ENCODE peak calls at places on chromosomes 1 and 21, in seven cellular contexts. Z, A, L, K, U, Y and F are unnamed samples.

GRCh38 chr1:246724725-246725095 is 501 bp downstream of the SCCPDH start:
- DNase-seq in A (no peak), Y (peak), L (no peak), Z (no peak), K (no peak), U (peak), F (peak)

GRCh38 chr1:228782662-228783414 is 47.6 kb downstream of the RHOU start:
- DNase-seq in Z (no peak), U (peak), A (peak), K (peak), Y (peak), L (no peak), F (no peak)

GRCh38 chr1:10687782-10688408 is 108.6 kb downstream of the CASZ1 start:
- DNase-seq in Y (no peak), A (peak), K (no peak), L (no peak), U (peak), Z (no peak), F (no peak)

GRCh38 chr1:27561126-27561899 is 42.6 kb downstream of the AHDC1 start:
- DNase-seq in A (no peak), K (peak), Z (no peak), U (no peak), L (no peak), Y (no peak), F (peak)

GRCh38 chr1:160519542-160520435 is 3.3 kb downstream of the SLAMF6 start:
- DNase-seq in K (no peak), U (no peak), Y (no peak), A (no peak), Z (no peak), L (no peak), F (no peak)

GRCh38 chr1:222202831-222203230 is 345.1 kb downstream of the HHIPL2 start:
- DNase-seq in Y (no peak), Z (no peak), U (no peak), L (no peak), A (no peak), K (no peak), F (no peak)

GRCh38 chr1:54649130-54649898 is 7.7 kb downstream of the MROH7 start:
- DNase-seq in K (no peak), U (no peak), Z (no peak), A (no peak), L (no peak), Y (no peak), F (no peak)

GRCh38 chr1:21238141-21238800 is 52.0 kb downstream of the ECE1 start:
- DNase-seq in A (no peak), U (no peak), L (no peak), Y (peak), Z (no peak), K (no peak), F (no peak)

GRCh38 chr1:150973826-150974579 is 632 bp downstream of the CERS2 start:
- DNase-seq in Z (peak), K (peak), L (no peak), Y (no peak), A (peak), U (peak), F (peak)

DNA sequence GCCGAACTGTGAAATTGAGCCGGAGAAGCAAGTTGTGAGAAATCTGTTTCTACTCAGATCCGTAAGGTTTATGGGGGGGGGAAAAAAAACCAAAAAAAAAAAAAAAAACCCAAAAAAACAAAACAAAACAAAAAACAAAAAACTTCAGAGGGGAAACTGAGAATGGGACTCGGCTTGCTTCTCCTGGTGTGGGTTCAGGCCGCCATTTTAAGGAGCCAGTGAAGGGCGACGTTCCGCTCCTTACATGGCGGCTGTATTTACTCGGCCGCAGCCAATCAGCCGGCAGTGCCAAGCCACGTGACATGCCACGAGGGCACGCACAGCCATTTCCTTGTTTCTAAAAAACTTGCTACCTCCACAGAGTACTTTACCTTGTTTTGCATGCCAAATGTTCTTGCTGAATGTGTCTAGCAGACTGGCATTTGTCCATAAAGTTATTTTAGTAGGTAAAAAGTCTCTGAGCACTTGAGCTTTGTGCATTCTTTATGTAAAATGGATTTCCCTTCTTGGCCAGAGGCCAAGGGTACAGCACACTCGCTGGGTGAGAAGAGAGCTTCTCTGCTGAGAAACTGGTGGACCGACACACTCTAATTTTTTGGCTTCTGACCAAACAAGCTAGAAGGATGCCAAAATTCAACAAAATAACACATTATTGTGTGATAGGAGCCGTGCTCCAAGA is 101.8 kb downstream of the NFIA start:
- DNase-seq in Z (peak), K (peak), A (peak), L (peak), U (peak), Y (peak), F (peak)
- TF ChIP-seq POLR2A in Z (no peak), K (peak), A (no peak), L (peak), U (no peak), Y (no peak), F (no peak)

GRCh38 chr21:42445311-42445710 is 41.6 kb downstream of the UBASH3A start:
- DNase-seq in K (no peak), A (no peak), U (no peak), L (no peak), Z (no peak), Y (no peak), F (no peak)
- H3K27ac ChIP-seq in K (no peak), A (no peak), U (no peak), L (no peak), Z (no peak), Y (no peak), F (no peak)

GRCh38 chr1:189149547-189150375 is 1327.9 kb downstream of the BRINP3 start:
- DNase-seq in L (no peak), U (peak), A (peak), Y (no peak), Z (no peak), K (no peak), F (peak)
- TF ChIP-seq CTCF in L (no peak), U (no peak), A (no peak), Y (no peak), Z (no peak), K (no peak), F (no peak)

GRCh38 chr1:145858937-145859490 is at the start of gene PIAS3:
- DNase-seq in K (peak), A (peak), Y (peak), Z (peak), U (peak), L (peak), F (peak)
- TF ChIP-seq POLR2A in K (peak), A (no peak), Y (no peak), Z (peak), U (peak), L (peak), F (peak)

DNA sequence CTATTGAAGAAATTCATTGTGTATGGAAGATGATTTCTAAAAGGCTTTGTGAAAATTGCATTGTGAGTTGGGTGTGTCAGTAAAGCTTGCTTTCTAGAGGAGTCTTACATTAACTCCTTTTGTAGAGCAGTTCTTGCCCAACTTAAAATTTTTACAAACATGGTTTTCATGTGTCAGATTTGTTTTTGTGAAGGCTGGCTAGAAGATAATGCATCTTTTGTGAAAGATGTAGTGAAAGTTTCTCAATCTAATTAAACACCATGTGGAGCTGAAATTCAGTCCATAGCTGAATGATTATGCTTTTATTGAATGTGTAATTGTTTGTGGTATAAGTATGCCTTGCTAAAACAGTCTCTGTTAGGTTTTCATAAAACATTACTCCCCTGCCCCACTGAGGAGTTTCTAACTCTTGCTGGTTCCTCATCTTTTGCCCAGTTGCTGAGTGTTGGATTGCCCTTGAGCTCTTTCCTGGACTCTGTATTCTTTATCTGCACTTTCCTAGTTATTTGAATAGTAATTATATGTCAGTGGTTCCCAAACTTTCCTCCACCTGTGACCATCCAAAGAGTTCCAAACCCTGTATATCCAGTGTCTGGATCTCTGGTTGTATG is 38.0 kb downstream of the KCTD3 start:
- DNase-seq in U (no peak), K (no peak), Y (no peak), Z (no peak), A (no peak), L (no peak), F (no peak)
- H3K27ac ChIP-seq in U (no peak), K (no peak), Y (peak), Z (no peak), A (no peak), L (no peak), F (no peak)